ENCODE peak calls at places on chromosome 2, in eight cellular contexts. One of them, this sample, is unnamed.

GRCh38 chr2:236740506-236740905 is 170.9 kb downstream of the ACKR3 start:
- DNase-seq in Calu3: no peak
- DNase-seq in choroid plexus epithelial cell: no peak
- DNase-seq in nephron progenitor cell: no peak
- DNase-seq in heart left ventricle: no peak
- DNase-seq in heart right ventricle: no peak
- DNase-seq in mesothelial cell of epicardium: no peak
- DNase-seq in osteoblast: no peak
- DNase-seq in this sample: no peak

GRCh38 chr2:197360744-197361156 is 50.2 kb upstream of the ANKRD44 start:
- DNase-seq in Calu3: no peak
- DNase-seq in choroid plexus epithelial cell: peak; percentile 17
- DNase-seq in nephron progenitor cell: no peak
- DNase-seq in heart left ventricle: no peak
- DNase-seq in heart right ventricle: no peak
- DNase-seq in mesothelial cell of epicardium: no peak
- DNase-seq in osteoblast: no peak
- DNase-seq in this sample: peak; percentile 24

GRCh38 chr2:3637311-3637675 is 20.7 kb upstream of the ALLC start:
- DNase-seq in Calu3: no peak
- DNase-seq in choroid plexus epithelial cell: no peak
- DNase-seq in nephron progenitor cell: no peak
- DNase-seq in heart left ventricle: no peak
- DNase-seq in heart right ventricle: no peak
- DNase-seq in mesothelial cell of epicardium: no peak
- DNase-seq in osteoblast: peak; percentile 45
- DNase-seq in this sample: no peak

GRCh38 chr2:147331790-147332419 is 512.9 kb upstream of the ACVR2A start:
- DNase-seq in Calu3: peak; percentile 53
- DNase-seq in choroid plexus epithelial cell: peak; percentile 69
- DNase-seq in nephron progenitor cell: peak; percentile 16
- DNase-seq in heart left ventricle: no peak
- DNase-seq in heart right ventricle: no peak
- DNase-seq in mesothelial cell of epicardium: no peak
- DNase-seq in osteoblast: no peak
- DNase-seq in this sample: peak; percentile 63

GRCh38 chr2:72138921-72139381 is 8.7 kb downstream of the CYP26B1 start:
- DNase-seq in Calu3: no peak
- DNase-seq in choroid plexus epithelial cell: no peak
- DNase-seq in nephron progenitor cell: no peak
- DNase-seq in heart left ventricle: no peak
- DNase-seq in heart right ventricle: no peak
- DNase-seq in mesothelial cell of epicardium: peak; percentile 13
- DNase-seq in osteoblast: peak; percentile 87
- DNase-seq in this sample: no peak

GRCh38 chr2:30713698-30714097 is 93.5 kb downstream of the CAPN13 start:
- DNase-seq in Calu3: no peak
- DNase-seq in choroid plexus epithelial cell: no peak
- DNase-seq in nephron progenitor cell: no peak
- DNase-seq in heart left ventricle: no peak
- DNase-seq in heart right ventricle: no peak
- DNase-seq in mesothelial cell of epicardium: no peak
- DNase-seq in osteoblast: no peak
- DNase-seq in this sample: no peak

GRCh38 chr2:126698991-126699390 is 43.0 kb downstream of the GYPC start:
- DNase-seq in Calu3: no peak
- DNase-seq in choroid plexus epithelial cell: no peak
- DNase-seq in nephron progenitor cell: no peak
- DNase-seq in heart left ventricle: no peak
- DNase-seq in heart right ventricle: no peak
- DNase-seq in mesothelial cell of epicardium: no peak
- DNase-seq in osteoblast: no peak
- DNase-seq in this sample: no peak

GRCh38 chr2:158723921-158724802 is 71.0 kb upstream of the DAPL1 start:
- DNase-seq in Calu3: peak; percentile 69
- DNase-seq in choroid plexus epithelial cell: no peak
- DNase-seq in nephron progenitor cell: no peak
- DNase-seq in heart left ventricle: no peak
- DNase-seq in heart right ventricle: no peak
- DNase-seq in mesothelial cell of epicardium: no peak
- DNase-seq in osteoblast: peak; percentile 57
- DNase-seq in this sample: peak; percentile 64

GRCh38 chr2:72147303-72147970 is at the start of gene CYP26B1:
- DNase-seq in Calu3: no peak
- DNase-seq in choroid plexus epithelial cell: no peak
- DNase-seq in nephron progenitor cell: peak; percentile 68
- DNase-seq in heart left ventricle: peak; percentile 17
- DNase-seq in heart right ventricle: no peak
- DNase-seq in mesothelial cell of epicardium: no peak
- DNase-seq in osteoblast: peak; percentile 95
- DNase-seq in this sample: no peak

GRCh38 chr2:67997528-67998267 is 65.1 kb downstream of the C1D start:
- DNase-seq in Calu3: no peak
- DNase-seq in choroid plexus epithelial cell: peak; percentile 12
- DNase-seq in nephron progenitor cell: no peak
- DNase-seq in heart left ventricle: no peak
- DNase-seq in heart right ventricle: no peak
- DNase-seq in mesothelial cell of epicardium: no peak
- DNase-seq in osteoblast: peak; percentile 89
- DNase-seq in this sample: peak; percentile 96

GRCh38 chr2:74317696-74318095 is 25.5 kb downstream of the SLC4A5 start:
- DNase-seq in Calu3: no peak
- DNase-seq in choroid plexus epithelial cell: no peak
- DNase-seq in nephron progenitor cell: no peak
- DNase-seq in heart left ventricle: no peak
- DNase-seq in heart right ventricle: no peak
- DNase-seq in mesothelial cell of epicardium: no peak
- DNase-seq in osteoblast: no peak
- DNase-seq in this sample: no peak

GRCh38 chr2:150778828-150779227 is 291.4 kb upstream of the RND3 start:
- DNase-seq in Calu3: no peak
- DNase-seq in choroid plexus epithelial cell: peak; percentile 42
- DNase-seq in nephron progenitor cell: no peak
- DNase-seq in heart left ventricle: peak; percentile 15
- DNase-seq in heart right ventricle: no peak
- DNase-seq in mesothelial cell of epicardium: no peak
- DNase-seq in osteoblast: peak; percentile 49
- DNase-seq in this sample: no peak

DNA sequence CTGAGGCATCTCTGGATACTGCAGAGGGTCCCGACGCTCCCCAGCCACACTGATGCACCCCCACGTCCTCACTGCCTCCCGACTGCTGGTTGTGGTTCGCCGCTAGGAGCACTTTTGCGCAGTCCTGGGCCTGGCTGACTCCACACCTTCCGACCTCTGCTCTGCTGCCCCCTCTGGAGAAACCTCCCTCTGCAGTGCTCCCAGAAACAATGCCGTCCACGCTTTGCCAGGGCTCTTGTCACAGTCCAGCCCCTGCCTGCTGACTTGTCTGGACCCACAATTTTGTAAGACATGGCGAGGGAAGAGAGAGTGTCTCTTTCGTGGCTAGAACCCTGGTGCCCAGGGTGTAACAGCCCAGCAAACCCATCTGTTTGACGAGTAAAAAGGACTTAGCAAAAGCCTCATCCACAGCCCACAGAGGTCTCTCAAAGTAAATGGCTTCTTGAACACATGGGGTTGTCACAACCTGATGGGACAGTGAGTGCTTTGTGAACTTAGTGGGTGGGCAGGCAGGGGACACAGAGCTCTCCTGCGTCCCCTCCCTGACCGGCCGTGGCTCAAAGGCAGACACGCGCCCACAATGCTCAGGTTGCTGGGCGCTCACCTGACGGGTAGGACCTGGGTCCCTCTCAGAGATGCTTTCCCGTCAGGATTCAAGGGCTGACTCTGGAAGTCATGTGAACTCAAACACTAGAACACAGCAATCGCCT is 4.0 kb downstream of the COPS9 start:
- DNase-seq in Calu3: no peak
- DNase-seq in choroid plexus epithelial cell: no peak
- DNase-seq in nephron progenitor cell: no peak
- DNase-seq in heart left ventricle: no peak
- DNase-seq in heart right ventricle: no peak
- DNase-seq in mesothelial cell of epicardium: no peak
- DNase-seq in osteoblast: peak; percentile 69
- DNase-seq in this sample: no peak
- TF ChIP-seq CTCF in Calu3: peak; percentile 31
- TF ChIP-seq CTCF in choroid plexus epithelial cell: peak; percentile 40
- TF ChIP-seq CTCF in nephron progenitor cell: no peak
- TF ChIP-seq CTCF in heart left ventricle: no peak
- TF ChIP-seq CTCF in heart right ventricle: no peak
- TF ChIP-seq CTCF in mesothelial cell of epicardium: no peak
- TF ChIP-seq CTCF in osteoblast: peak; percentile 24
- TF ChIP-seq CTCF in this sample: no peak

GRCh38 chr2:156892449-156893335 is 364.8 kb upstream of the GALNT5 start:
- DNase-seq in Calu3: peak; percentile 23
- DNase-seq in choroid plexus epithelial cell: peak; percentile 72
- DNase-seq in nephron progenitor cell: peak; percentile 4
- DNase-seq in heart left ventricle: no peak
- DNase-seq in heart right ventricle: no peak
- DNase-seq in mesothelial cell of epicardium: no peak
- DNase-seq in osteoblast: no peak
- DNase-seq in this sample: peak; percentile 95
- TF ChIP-seq CTCF in Calu3: peak; percentile 18
- TF ChIP-seq CTCF in choroid plexus epithelial cell: peak; percentile 58
- TF ChIP-seq CTCF in nephron progenitor cell: peak; percentile 57
- TF ChIP-seq CTCF in heart left ventricle: peak; percentile 59
- TF ChIP-seq CTCF in heart right ventricle: peak; percentile 61
- TF ChIP-seq CTCF in mesothelial cell of epicardium: peak; percentile 46
- TF ChIP-seq CTCF in osteoblast: peak; percentile 52
- TF ChIP-seq CTCF in this sample: peak; percentile 66

GRCh38 chr2:235005023-235005422 is 53.2 kb downstream of the SH3BP4 start:
- DNase-seq in Calu3: no peak
- DNase-seq in choroid plexus epithelial cell: no peak
- DNase-seq in nephron progenitor cell: no peak
- DNase-seq in heart left ventricle: no peak
- DNase-seq in heart right ventricle: no peak
- DNase-seq in mesothelial cell of epicardium: no peak
- DNase-seq in osteoblast: peak; percentile 39
- DNase-seq in this sample: no peak

GRCh38 chr2:235004289-235004903 is 52.6 kb downstream of the SH3BP4 start:
- DNase-seq in Calu3: no peak
- DNase-seq in choroid plexus epithelial cell: no peak
- DNase-seq in nephron progenitor cell: no peak
- DNase-seq in heart left ventricle: no peak
- DNase-seq in heart right ventricle: no peak
- DNase-seq in mesothelial cell of epicardium: no peak
- DNase-seq in osteoblast: peak; percentile 21
- DNase-seq in this sample: no peak

GRCh38 chr2:235006461-235006860 is 54.6 kb downstream of the SH3BP4 start:
- DNase-seq in Calu3: no peak
- DNase-seq in choroid plexus epithelial cell: no peak
- DNase-seq in nephron progenitor cell: no peak
- DNase-seq in heart left ventricle: no peak
- DNase-seq in heart right ventricle: no peak
- DNase-seq in mesothelial cell of epicardium: no peak
- DNase-seq in osteoblast: peak; percentile 60
- DNase-seq in this sample: no peak

GRCh38 chr2:235006986-235007385 is 55.2 kb downstream of the SH3BP4 start:
- DNase-seq in Calu3: no peak
- DNase-seq in choroid plexus epithelial cell: no peak
- DNase-seq in nephron progenitor cell: no peak
- DNase-seq in heart left ventricle: no peak
- DNase-seq in heart right ventricle: no peak
- DNase-seq in mesothelial cell of epicardium: no peak
- DNase-seq in osteoblast: peak; percentile 52
- DNase-seq in this sample: no peak

GRCh38 chr2:235005603-235006259 is 53.9 kb downstream of the SH3BP4 start:
- DNase-seq in Calu3: no peak
- DNase-seq in choroid plexus epithelial cell: peak; percentile 65
- DNase-seq in nephron progenitor cell: peak; percentile 76
- DNase-seq in heart left ventricle: peak; percentile 38
- DNase-seq in heart right ventricle: peak; percentile 67
- DNase-seq in mesothelial cell of epicardium: no peak
- DNase-seq in osteoblast: peak; percentile 75
- DNase-seq in this sample: no peak
- TF ChIP-seq CTCF in Calu3: no peak
- TF ChIP-seq CTCF in choroid plexus epithelial cell: peak; percentile 39
- TF ChIP-seq CTCF in nephron progenitor cell: no peak
- TF ChIP-seq CTCF in heart left ventricle: peak; percentile 43
- TF ChIP-seq CTCF in heart right ventricle: peak; percentile 53
- TF ChIP-seq CTCF in mesothelial cell of epicardium: no peak
- TF ChIP-seq CTCF in osteoblast: no peak
- TF ChIP-seq CTCF in this sample: no peak

DNA sequence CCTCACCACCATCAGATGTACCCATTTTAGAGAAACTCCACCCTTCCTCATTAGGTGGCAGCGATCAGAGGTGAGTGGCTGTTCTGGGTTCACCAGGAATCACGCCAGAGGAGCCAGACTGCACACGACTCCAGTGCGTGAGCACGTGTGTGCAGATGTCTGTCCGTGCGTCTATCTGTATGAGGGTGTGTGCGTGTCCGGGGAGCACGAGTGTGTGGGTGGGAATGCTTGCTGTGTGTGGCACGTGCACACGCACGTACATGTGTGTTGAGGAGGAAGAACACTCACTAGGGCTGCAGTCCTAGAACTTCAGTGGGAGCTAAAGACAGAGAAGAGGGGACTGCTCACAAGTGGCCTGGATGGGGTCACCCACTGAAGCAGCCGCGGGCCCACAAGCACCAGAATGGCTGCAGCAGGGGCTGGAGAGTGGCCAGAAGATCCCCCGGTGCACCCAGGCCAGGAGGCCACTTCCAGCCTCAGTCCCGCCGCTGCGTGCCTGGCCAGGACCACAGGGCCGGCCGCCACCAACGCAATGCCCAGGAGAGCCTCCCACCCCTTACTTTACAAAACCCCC is 13.9 kb downstream of the HDAC4 start:
- DNase-seq in Calu3: no peak
- DNase-seq in choroid plexus epithelial cell: no peak
- DNase-seq in nephron progenitor cell: no peak
- DNase-seq in heart left ventricle: no peak
- DNase-seq in heart right ventricle: no peak
- DNase-seq in mesothelial cell of epicardium: no peak
- DNase-seq in osteoblast: peak; percentile 73
- DNase-seq in this sample: no peak
- TF ChIP-seq CTCF in Calu3: no peak
- TF ChIP-seq CTCF in choroid plexus epithelial cell: no peak
- TF ChIP-seq CTCF in nephron progenitor cell: no peak
- TF ChIP-seq CTCF in heart left ventricle: no peak
- TF ChIP-seq CTCF in heart right ventricle: no peak
- TF ChIP-seq CTCF in mesothelial cell of epicardium: no peak
- TF ChIP-seq CTCF in osteoblast: no peak
- TF ChIP-seq CTCF in this sample: no peak